ENCODE peak calls at places on chromosomes 5 and 9, in six cellular contexts. D is HCT116, R is GM23338, Z is PC-3, Q is PC-9, K is H1. Y is an unnamed sample.

GRCh38 chr9:120877276-120878034 is 467 bp upstream of the PHF19 start:
- DNase-seq in D (no peak), R (peak; percentile 73), Z (peak; percentile 76), Q (peak; percentile 69), K (peak; percentile 69), Y (peak; percentile 47)

GRCh38 chr5:114305402-114306207 is 56.3 kb upstream of the KCNN2 start:
- DNase-seq in D (no peak), R (peak; percentile 64), Z (peak; percentile 5), Q (no peak), K (peak; percentile 50), Y (peak; percentile 74)

GRCh38 chr5:132100672-132101261 is 27.2 kb downstream of the CSF2 start:
- DNase-seq in D (no peak), R (no peak), Z (no peak), Q (no peak), K (no peak), Y (no peak)

GRCh38 chr9:120513825-120514598 is 66.0 kb downstream of the CDK5RAP2 start:
- DNase-seq in D (no peak), R (no peak), Z (no peak), Q (no peak), K (no peak), Y (no peak)

GRCh38 chr5:68547621-68548020 is 332.1 kb downstream of the PIK3R1 start:
- DNase-seq in D (no peak), R (no peak), Z (no peak), Q (no peak), K (no peak), Y (peak; percentile 42)

GRCh38 chr5:43073597-43074546 is 33.8 kb upstream of the ANXA2R start:
- DNase-seq in D (peak; percentile 32), R (peak; percentile 81), Z (peak; percentile 79), Q (peak; percentile 55), K (peak; percentile 63), Y (peak; percentile 40)

GRCh38 chr5:150801117-150801927 is 22.8 kb downstream of the SMIM3 start:
- DNase-seq in D (peak; percentile 51), R (peak; percentile 86), Z (peak; percentile 82), Q (peak; percentile 44), K (peak; percentile 75), Y (peak; percentile 77)

GRCh38 chr5:88602584-88602983 is 280.4 kb downstream of the MEF2C start:
- DNase-seq in D (peak; percentile 10), R (peak; percentile 77), Z (peak; percentile 26), Q (peak; percentile 14), K (peak; percentile 81), Y (no peak)

GRCh38 chr9:128629852-128630545 is 26.6 kb downstream of the DYNC2I2 start:
- DNase-seq in D (no peak), R (no peak), Z (no peak), Q (no peak), K (no peak), Y (no peak)

GRCh38 chr5:44774279-44774880 is 34.4 kb upstream of the MRPS30 start:
- DNase-seq in D (peak; percentile 38), R (peak; percentile 78), Z (peak; percentile 81), Q (no peak), K (no peak), Y (peak; percentile 52)

GRCh38 chr9:34419716-34420504 is 38.5 kb downstream of the FAM219A start:
- DNase-seq in D (no peak), R (no peak), Z (no peak), Q (no peak), K (no peak), Y (no peak)

GRCh38 chr9:109716631-109717030 is 63.4 kb upstream of the PALM2AKAP2 start:
- DNase-seq in D (no peak), R (no peak), Z (peak; percentile 83), Q (peak; percentile 65), K (no peak), Y (no peak)

GRCh38 chr9:109725460-109725859 is 54.5 kb upstream of the PALM2AKAP2 start:
- DNase-seq in D (no peak), R (no peak), Z (no peak), Q (no peak), K (no peak), Y (no peak)

GRCh38 chr9:109722007-109722406 is 58.0 kb upstream of the PALM2AKAP2 start:
- DNase-seq in D (no peak), R (no peak), Z (no peak), Q (no peak), K (no peak), Y (no peak)

GRCh38 chr9:109717342-109717741 is 62.7 kb upstream of the PALM2AKAP2 start:
- DNase-seq in D (peak; percentile 1), R (no peak), Z (no peak), Q (no peak), K (no peak), Y (peak; percentile 7)

GRCh38 chr9:109721021-109721420 is 59.0 kb upstream of the PALM2AKAP2 start:
- DNase-seq in D (no peak), R (peak; percentile 29), Z (no peak), Q (no peak), K (no peak), Y (no peak)
- H3K27ac ChIP-seq in D (no peak overlapping the region), R (no peak overlapping the region), Z (no peak overlapping the region), Q (no peak overlapping the region), K (no peak overlapping the region), Y (no peak overlapping the region)

GRCh38 chr5:73673161-73673591 is 47.2 kb downstream of the ARHGEF28 start:
- DNase-seq in D (no peak), R (no peak), Z (peak; percentile 66), Q (no peak), K (no peak), Y (peak; percentile 90)
- H3K4me2 ChIP-seq in D (peak overlapping the region; percentile 4), R (peak overlapping the region; percentile 28), Z (peak overlapping the region; percentile 50), Q (peak overlapping the region; percentile 57), K (no peak overlapping the region), Y (peak overlapping the region; percentile 83)

DNA sequence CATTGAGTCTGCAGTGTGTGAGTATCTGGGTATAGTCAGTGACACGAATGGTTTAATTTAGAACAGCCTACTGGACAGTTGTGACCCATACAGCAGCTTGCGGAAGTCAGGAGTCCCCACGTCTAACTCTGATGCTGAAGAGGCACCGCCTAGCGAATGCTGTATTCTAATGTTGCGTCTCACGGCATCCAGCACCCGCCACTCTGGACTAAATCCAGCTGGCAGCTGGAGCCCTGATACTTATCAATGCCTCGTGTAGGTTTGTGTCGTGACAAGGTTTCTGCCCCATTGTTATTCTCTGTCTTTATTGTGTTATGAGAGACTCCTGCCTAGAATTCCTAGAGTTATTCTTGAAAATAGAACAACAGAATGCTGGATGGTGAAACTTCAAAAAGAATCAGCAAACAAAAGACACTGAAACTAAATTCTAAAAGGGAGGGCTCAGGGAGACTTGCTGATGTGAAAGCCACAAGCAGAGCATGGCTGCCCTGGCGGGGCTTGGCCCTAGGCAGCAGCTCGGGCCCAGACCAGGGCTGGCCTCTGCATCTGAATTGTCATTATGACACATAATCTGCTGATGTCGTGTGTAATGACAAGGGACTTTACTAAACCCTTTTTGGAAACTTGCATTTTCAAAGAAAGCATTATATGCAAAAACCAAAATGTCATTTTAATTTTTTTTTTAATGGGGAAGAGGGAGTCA is 123.5 kb upstream of the ICE1 start:
- DNase-seq in D (no peak), R (no peak), Z (no peak), Q (no peak), K (no peak), Y (no peak)
- H3K27ac ChIP-seq in D (no peak overlapping the region), R (no peak overlapping the region), Z (no peak overlapping the region), Q (no peak overlapping the region), K (no peak overlapping the region), Y (no peak overlapping the region)

DNA sequence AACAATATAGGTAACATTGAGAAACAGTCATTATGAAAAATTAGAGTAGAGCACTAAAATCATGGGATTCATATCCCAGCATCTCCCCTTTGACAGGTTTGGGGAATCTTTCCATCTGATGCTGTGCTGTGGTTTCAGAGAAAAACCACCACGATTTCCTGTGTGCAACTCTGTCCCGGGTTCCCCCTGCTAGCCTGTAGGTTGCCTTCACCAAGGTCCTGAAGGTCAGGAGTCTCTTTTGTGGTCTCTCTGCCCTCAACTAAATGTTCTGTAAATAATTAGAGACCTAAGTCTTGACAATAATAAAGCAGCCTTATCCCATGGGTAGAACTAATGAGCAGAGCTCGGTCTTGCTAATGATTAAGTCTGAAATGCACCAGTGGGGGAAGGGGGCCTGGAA is 371.1 kb downstream of the ICE1 start:
- DNase-seq in D (no peak), R (no peak), Z (no peak), Q (no peak), K (peak; percentile 11), Y (no peak)
- H3K4me2 ChIP-seq in D (no peak overlapping the region), R (no peak overlapping the region), Z (no peak overlapping the region), Q (no peak overlapping the region), K (no peak overlapping the region), Y (no peak overlapping the region)

GRCh38 chr5:123554601-123555000 is 42.6 kb downstream of the CSNK1G3 start:
- DNase-seq in D (no peak), R (no peak), Z (no peak), Q (no peak), K (no peak), Y (no peak)

GRCh38 chr5:123546657-123547056 is 34.7 kb downstream of the CSNK1G3 start:
- DNase-seq in D (no peak), R (no peak), Z (peak; percentile 39), Q (no peak), K (no peak), Y (peak; percentile 17)

GRCh38 chr5:123545506-123545905 is 33.5 kb downstream of the CSNK1G3 start:
- DNase-seq in D (no peak), R (peak; percentile 65), Z (peak; percentile 32), Q (no peak), K (no peak), Y (no peak)

GRCh38 chr5:123543438-123543837 is 31.5 kb downstream of the CSNK1G3 start:
- DNase-seq in D (no peak), R (no peak), Z (no peak), Q (no peak), K (no peak), Y (no peak)

DNA sequence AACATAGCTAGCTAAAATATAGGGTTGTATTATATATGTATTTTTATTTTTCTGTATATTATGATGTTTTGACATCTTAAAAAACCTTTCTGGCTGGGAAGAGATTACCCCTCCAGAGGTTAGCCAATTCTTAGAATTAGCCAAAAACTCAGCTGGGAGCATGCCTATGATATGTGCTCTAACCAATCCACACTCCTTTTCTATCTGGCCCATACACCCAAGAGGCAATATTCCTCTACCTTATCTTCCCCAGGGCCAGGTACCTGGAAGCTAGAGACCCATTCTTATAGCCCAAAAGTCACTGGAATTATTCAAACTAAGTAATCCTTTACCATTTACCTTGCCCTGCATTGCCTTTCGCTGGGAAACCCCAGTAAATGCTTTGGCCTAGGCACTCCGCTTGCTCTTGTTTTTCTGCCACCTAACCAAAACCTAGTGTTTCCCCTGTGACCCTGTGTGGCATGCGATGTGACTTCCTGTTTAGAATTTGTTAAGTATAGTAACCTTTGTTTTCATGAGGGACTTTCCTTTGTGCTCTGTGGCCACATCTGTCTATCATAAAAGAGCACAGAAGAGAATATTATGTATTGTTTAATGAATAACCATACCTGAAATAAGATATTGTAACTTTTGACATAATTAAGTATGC is 37.4 kb downstream of the CSNK1G3 start:
- DNase-seq in D (no peak), R (no peak), Z (no peak), Q (no peak), K (no peak), Y (no peak)
- H3K27ac ChIP-seq in D (no peak overlapping the region), R (no peak overlapping the region), Z (no peak overlapping the region), Q (no peak overlapping the region), K (no peak overlapping the region), Y (no peak overlapping the region)

Y was measured in IMR-90.